ENCODE peak calls at places on chromosomes 11 and 22, in eight cellular contexts. S, X, W, O, E, G, U and P are unnamed samples.

GRCh38 chr11:1777737-1778136 is 14.0 kb upstream of the CTSD start:
- DNase-seq in G (no peak), U (no peak), S (no peak), O (no peak), E (no peak), X (no peak), W (no peak), P (no peak)

GRCh38 chr11:86955111-86955673 is at the start of gene FZD4:
- DNase-seq in W (peak), E (peak), O (peak), S (peak), U (peak), X (peak), G (peak), P (peak)

GRCh38 chr11:3106736-3107524 is 49.7 kb upstream of the CARS1 start:
- DNase-seq in O (no peak), G (no peak), E (no peak), S (no peak), U (no peak), W (no peak), X (peak), P (no peak)

GRCh38 chr11:76673164-76674142 is 2.9 kb upstream of the LRRC32 start:
- DNase-seq in U (no peak), E (no peak), S (no peak), X (no peak), O (peak), G (no peak), W (no peak), P (no peak)

GRCh38 chr11:1194977-1195689 is 27.7 kb upstream of the MUC5B start:
- DNase-seq in G (no peak), U (no peak), E (no peak), W (no peak), S (no peak), O (no peak), X (no peak), P (no peak)

GRCh38 chr22:45886502-45886901 is 90.5 kb downstream of the WNT7B start:
- DNase-seq in X (no peak), G (no peak), O (no peak), W (no peak), E (no peak), U (no peak), S (no peak), P (no peak)

GRCh38 chr11:45079943-45080719 is 66.3 kb upstream of the PRDM11 start:
- DNase-seq in X (peak), E (peak), U (peak), S (no peak), W (no peak), G (no peak), O (peak), P (peak)

GRCh38 chr22:29609139-29609538 is 5.7 kb downstream of the NF2 start:
- DNase-seq in O (no peak), X (no peak), G (no peak), E (no peak), W (no peak), S (no peak), U (no peak), P (no peak)

GRCh38 chr22:46619830-46620501 is at the start of gene GRAMD4:
- DNase-seq in G (no peak), X (peak), E (no peak), U (no peak), O (no peak), W (no peak), S (peak), P (no peak)

GRCh38 chr11:11463397-11463796 is 110.3 kb upstream of the CSNK2A3 start:
- DNase-seq in G (peak), S (no peak), W (no peak), E (no peak), X (no peak), O (peak), U (no peak), P (no peak)

GRCh38 chr11:61688368-61689163 is 8.4 kb downstream of the DAGLA start:
- DNase-seq in O (no peak), S (no peak), X (peak), E (peak), U (no peak), W (peak), G (peak), P (no peak)

GRCh38 chr11:3162410-3163240 is 2.5 kb downstream of the OSBPL5 start:
- DNase-seq in S (no peak), G (no peak), W (no peak), E (no peak), O (no peak), U (no peak), X (peak), P (no peak)

GRCh38 chr22:23376256-23376655 is 195.9 kb downstream of the BCR start:
- DNase-seq in O (peak), W (no peak), U (no peak), G (no peak), S (no peak), X (no peak), E (peak), P (peak)

GRCh38 chr22:26986051-26986881 is 328.9 kb downstream of the MIAT start:
- DNase-seq in S (no peak), X (no peak), E (no peak), O (no peak), G (no peak), W (no peak), U (no peak), P (no peak)

GRCh38 chr11:108818971-108819370 is 154.1 kb downstream of the DDX10 start:
- DNase-seq in S (no peak), W (no peak), U (no peak), G (no peak), X (no peak), O (no peak), E (no peak), P (no peak)

GRCh38 chr11:114562166-114562916 is 2.7 kb upstream of the NXPE1 start:
- DNase-seq in S (peak), X (no peak), E (peak), O (no peak), U (no peak), G (no peak), W (no peak), P (no peak)

GRCh38 chr22:38073150-38074130 is 10.5 kb downstream of the SLC16A8 start:
- DNase-seq in G (no peak), U (no peak), X (no peak), E (no peak), W (no peak), O (no peak), S (no peak), P (no peak)

GRCh38 chr11:130583866-130584265 is 135.4 kb downstream of the ADAMTS15 start:
- DNase-seq in S (no peak), U (no peak), O (no peak), X (no peak), G (no peak), W (no peak), E (no peak), P (no peak)

GRCh38 chr11:96012086-96012824 is 88.3 kb upstream of the MTMR2 start:
- DNase-seq in S (peak), X (no peak), U (no peak), O (peak), G (peak), E (peak), W (peak), P (peak)

GRCh38 chr11:88259431-88259830 is 78.1 kb downstream of the CTSC start:
- DNase-seq in X (no peak), W (no peak), U (no peak), O (no peak), G (no peak), S (no peak), E (no peak), P (no peak)

GRCh38 chr11:71255323-71255722 is 2.9 kb upstream of the SHANK2 start:
- DNase-seq in W (no peak), S (no peak), G (no peak), U (no peak), X (no peak), E (no peak), O (no peak), P (no peak)

GRCh38 chr22:39873963-39874362 is 19.6 kb downstream of the ENTHD1 start:
- DNase-seq in X (no peak), W (no peak), U (no peak), G (no peak), O (no peak), S (no peak), E (no peak), P (no peak)

GRCh38 chr22:17095538-17095937 is 10.7 kb downstream of the IL17RA start:
- DNase-seq in E (no peak), U (no peak), X (no peak), O (no peak), W (no peak), G (no peak), S (no peak), P (no peak)

GRCh38 chr22:47534150-47535133 is 772.0 kb downstream of the TBC1D22A start:
- DNase-seq in U (no peak), W (peak), X (peak), G (no peak), E (no peak), O (no peak), S (no peak), P (no peak)

GRCh38 chr11:124865902-124866851 is 945 bp downstream of the ROBO3 start:
- DNase-seq in O (peak), U (peak), W (no peak), X (no peak), E (peak), S (peak), G (no peak), P (peak)

GRCh38 chr22:36977401-36977861 is 41.8 kb downstream of the TST start:
- DNase-seq in G (no peak), O (peak), X (peak), U (peak), W (no peak), S (peak), E (peak), P (peak)

GRCh38 chr11:44651535-44652130 is 75.1 kb upstream of the TSPAN18 start:
- DNase-seq in U (no peak), W (no peak), X (no peak), S (no peak), E (no peak), G (no peak), O (no peak), P (no peak)

GRCh38 chr11:115226556-115226955 is 277.7 kb downstream of the CADM1 start:
- DNase-seq in G (peak), W (no peak), S (peak), X (no peak), O (no peak), E (peak), U (no peak), P (no peak)

GRCh38 chr11:73942030-73942429 is 8.8 kb upstream of the DNAJB13 start:
- DNase-seq in E (no peak), G (no peak), O (no peak), W (no peak), S (no peak), X (no peak), U (no peak), P (no peak)

GRCh38 chr11:114063149-114063828 is 3.8 kb downstream of the ZBTB16 start:
- DNase-seq in O (no peak), X (no peak), E (no peak), U (no peak), S (no peak), W (no peak), G (no peak), P (no peak)

GRCh38 chr11:289706-290620 is 1.0 kb downstream of the PGGHG start:
- DNase-seq in G (no peak), X (no peak), W (no peak), O (no peak), S (no peak), E (no peak), U (no peak), P (no peak)

GRCh38 chr22:25447067-25447688 is 117.3 kb upstream of the GRK3 start:
- DNase-seq in S (no peak), X (no peak), E (no peak), U (no peak), G (no peak), O (peak), W (no peak), P (no peak)

GRCh38 chr11:46391186-46391577 is 394 bp downstream of the CHRM4 start:
- DNase-seq in U (no peak), X (no peak), E (no peak), S (no peak), G (no peak), W (no peak), O (no peak), P (no peak)

GRCh38 chr22:45760682-45761081 is 89.0 kb downstream of the ATXN10 start:
- DNase-seq in G (no peak), X (no peak), O (no peak), W (no peak), S (no peak), E (no peak), U (no peak), P (no peak)

GRCh38 chr11:57798905-57799559 is 37.4 kb downstream of the CTNND1 start:
- DNase-seq in O (no peak), S (peak), W (peak), E (peak), G (peak), U (no peak), X (peak), P (no peak)

GRCh38 chr11:70596091-70596490 is 197.8 kb downstream of the CTTN start:
- DNase-seq in E (no peak), S (no peak), U (no peak), W (no peak), O (no peak), G (no peak), X (no peak), P (no peak)

GRCh38 chr22:45804986-45805325 is 133.3 kb downstream of the ATXN10 start:
- DNase-seq in O (no peak), S (peak), U (no peak), G (peak), W (no peak), E (peak), X (no peak), P (no peak)

GRCh38 chr11:88348870-88349269 is 11.3 kb upstream of the CTSC start:
- DNase-seq in W (no peak), O (no peak), S (no peak), E (no peak), X (no peak), G (no peak), U (no peak), P (no peak)